ENCODE peak calls at places on chromosomes 6 and 20, in nine cellular contexts. One of them, this sample, is unnamed. For H3K27me3 and H3K4me1, the result is how much of the 10 kb centered on the place peaks cover.

GRCh38 chr6:41560440-41561192 is 14.4 kb downstream of the FOXP4 start:
- DNase-seq in tibial artery: no peak
- DNase-seq in ovary: peak
- DNase-seq in adrenal gland: peak
- DNase-seq in thoracic aorta: no peak
- DNase-seq in heart left ventricle: peak
- DNase-seq in heart right ventricle: peak
- DNase-seq in NT2/D1: no peak
- DNase-seq in small intestine: peak
- DNase-seq in this sample: no peak

GRCh38 chr6:31582230-31582601 is at the start of gene LTB:
- DNase-seq in thoracic aorta: no peak
- DNase-seq in tibial artery: no peak
- DNase-seq in heart right ventricle: no peak
- DNase-seq in NT2/D1: no peak
- DNase-seq in small intestine: no peak
- DNase-seq in adrenal gland: no peak
- DNase-seq in ovary: no peak
- DNase-seq in heart left ventricle: no peak
- DNase-seq in this sample: no peak

GRCh38 chr6:35061651-35062410 is 79.3 kb downstream of the TCP11 start:
- DNase-seq in ovary: no peak
- DNase-seq in heart left ventricle: peak
- DNase-seq in small intestine: no peak
- DNase-seq in NT2/D1: no peak
- DNase-seq in heart right ventricle: no peak
- DNase-seq in tibial artery: no peak
- DNase-seq in adrenal gland: no peak
- DNase-seq in thoracic aorta: no peak
- DNase-seq in this sample: no peak

GRCh38 chr6:21595265-21595950 is 1.9 kb downstream of the SOX4 start:
- DNase-seq in heart right ventricle: peak
- DNase-seq in NT2/D1: no peak
- DNase-seq in ovary: peak
- DNase-seq in thoracic aorta: no peak
- DNase-seq in small intestine: peak
- DNase-seq in heart left ventricle: peak
- DNase-seq in tibial artery: peak
- DNase-seq in adrenal gland: peak
- DNase-seq in this sample: no peak

GRCh38 chr6:17057322-17057721 is 44.5 kb upstream of the STMND1 start:
- DNase-seq in thoracic aorta: no peak
- DNase-seq in small intestine: no peak
- DNase-seq in ovary: no peak
- DNase-seq in adrenal gland: no peak
- DNase-seq in NT2/D1: no peak
- DNase-seq in heart left ventricle: no peak
- DNase-seq in heart right ventricle: no peak
- DNase-seq in tibial artery: no peak
- DNase-seq in this sample: no peak

GRCh38 chr6:223763-224162 is 68.5 kb upstream of the DUSP22 start:
- DNase-seq in NT2/D1: no peak
- DNase-seq in small intestine: no peak
- DNase-seq in heart left ventricle: no peak
- DNase-seq in heart right ventricle: no peak
- DNase-seq in thoracic aorta: no peak
- DNase-seq in tibial artery: no peak
- DNase-seq in adrenal gland: peak
- DNase-seq in ovary: no peak
- DNase-seq in this sample: no peak

GRCh38 chr6:86477510-86478166 is 459.7 kb upstream of the HTR1E start:
- DNase-seq in thoracic aorta: no peak
- DNase-seq in small intestine: no peak
- DNase-seq in NT2/D1: peak
- DNase-seq in adrenal gland: no peak
- DNase-seq in heart left ventricle: no peak
- DNase-seq in ovary: no peak
- DNase-seq in heart right ventricle: no peak
- DNase-seq in tibial artery: no peak
- DNase-seq in this sample: no peak

GRCh38 chr6:5899216-5900045 is 107.3 kb downstream of the NRN1 start:
- DNase-seq in ovary: no peak
- DNase-seq in tibial artery: no peak
- DNase-seq in heart left ventricle: no peak
- DNase-seq in NT2/D1: no peak
- DNase-seq in heart right ventricle: no peak
- DNase-seq in small intestine: no peak
- DNase-seq in thoracic aorta: no peak
- DNase-seq in adrenal gland: no peak
- DNase-seq in this sample: no peak

GRCh38 chr20:35215066-35215956 is 11.2 kb upstream of the MMP24 start:
- DNase-seq in tibial artery: no peak
- DNase-seq in NT2/D1: no peak
- DNase-seq in adrenal gland: no peak
- DNase-seq in ovary: no peak
- DNase-seq in heart right ventricle: no peak
- DNase-seq in thoracic aorta: no peak
- DNase-seq in small intestine: no peak
- DNase-seq in heart left ventricle: no peak
- DNase-seq in this sample: no peak

GRCh38 chr6:52994031-52994788 is 874 bp downstream of the GSTA4 start:
- DNase-seq in tibial artery: peak
- DNase-seq in ovary: peak
- DNase-seq in small intestine: peak
- DNase-seq in heart right ventricle: peak
- DNase-seq in thoracic aorta: no peak
- DNase-seq in heart left ventricle: no peak
- DNase-seq in NT2/D1: no peak
- DNase-seq in adrenal gland: peak
- DNase-seq in this sample: no peak

GRCh38 chr6:90413867-90414266 is 117.2 kb upstream of the BACH2 start:
- DNase-seq in small intestine: peak
- DNase-seq in tibial artery: no peak
- DNase-seq in thoracic aorta: no peak
- DNase-seq in NT2/D1: peak
- DNase-seq in heart right ventricle: peak
- DNase-seq in adrenal gland: no peak
- DNase-seq in heart left ventricle: peak
- DNase-seq in ovary: peak
- DNase-seq in this sample: no peak
- H3K4me3 ChIP-seq in small intestine: no peak
- H3K4me3 ChIP-seq in tibial artery: peak
- H3K4me3 ChIP-seq in thoracic aorta: peak
- H3K4me3 ChIP-seq in NT2/D1: no peak
- H3K4me3 ChIP-seq in heart right ventricle: peak
- H3K4me3 ChIP-seq in adrenal gland: no peak
- H3K4me3 ChIP-seq in heart left ventricle: peak
- H3K4me3 ChIP-seq in ovary: peak
- H3K4me3 ChIP-seq in this sample: no peak

GRCh38 chr6:142332393-142333080 is 30.7 kb downstream of the ADGRG6 start:
- DNase-seq in small intestine: no peak
- DNase-seq in tibial artery: no peak
- DNase-seq in ovary: no peak
- DNase-seq in thoracic aorta: no peak
- DNase-seq in heart right ventricle: no peak
- DNase-seq in NT2/D1: no peak
- DNase-seq in adrenal gland: no peak
- DNase-seq in heart left ventricle: no peak
- DNase-seq in this sample: no peak
- H3K27me3 ChIP-seq in small intestine: under half
- H3K27me3 ChIP-seq in tibial artery: under half
- H3K27me3 ChIP-seq in ovary: under half
- H3K27me3 ChIP-seq in thoracic aorta: under half
- H3K27me3 ChIP-seq in heart right ventricle: under half
- H3K27me3 ChIP-seq in NT2/D1: under half
- H3K27me3 ChIP-seq in adrenal gland: under half
- H3K27me3 ChIP-seq in heart left ventricle: under half
- H3K27me3 ChIP-seq in this sample: under half

GRCh38 chr6:108588586-108588985 is 27.9 kb downstream of the FOXO3 start:
- DNase-seq in thoracic aorta: no peak
- DNase-seq in small intestine: peak
- DNase-seq in tibial artery: no peak
- DNase-seq in heart right ventricle: no peak
- DNase-seq in NT2/D1: no peak
- DNase-seq in heart left ventricle: peak
- DNase-seq in adrenal gland: no peak
- DNase-seq in ovary: no peak
- DNase-seq in this sample: no peak
- H3K4me1 ChIP-seq in thoracic aorta: half or more
- H3K4me1 ChIP-seq in small intestine: under half
- H3K4me1 ChIP-seq in tibial artery: half or more
- H3K4me1 ChIP-seq in heart right ventricle: half or more
- H3K4me1 ChIP-seq in NT2/D1: under half
- H3K4me1 ChIP-seq in heart left ventricle: half or more
- H3K4me1 ChIP-seq in adrenal gland: under half
- H3K4me1 ChIP-seq in ovary: half or more
- H3K4me1 ChIP-seq in this sample: half or more

GRCh38 chr6:162976141-162976540 is 248.4 kb downstream of the PACRG start:
- DNase-seq in ovary: no peak
- DNase-seq in heart right ventricle: no peak
- DNase-seq in tibial artery: no peak
- DNase-seq in small intestine: no peak
- DNase-seq in heart left ventricle: no peak
- DNase-seq in adrenal gland: no peak
- DNase-seq in thoracic aorta: no peak
- DNase-seq in NT2/D1: no peak
- DNase-seq in this sample: no peak
- H3K4me3 ChIP-seq in ovary: no peak
- H3K4me3 ChIP-seq in heart right ventricle: no peak
- H3K4me3 ChIP-seq in tibial artery: no peak
- H3K4me3 ChIP-seq in small intestine: no peak
- H3K4me3 ChIP-seq in heart left ventricle: no peak
- H3K4me3 ChIP-seq in adrenal gland: no peak
- H3K4me3 ChIP-seq in thoracic aorta: no peak
- H3K4me3 ChIP-seq in NT2/D1: no peak
- H3K4me3 ChIP-seq in this sample: no peak

This sample was measured in RWPE2.